ENCODE peak calls at places on chromosomes 7 and 10, in six cellular contexts. I is IMR-90, H is stomach, A is cardiac muscle cell, V is transverse colon, W is BE2C. F is an unnamed sample. For H3K36me3, the result is how much of the 10 kb centered on the place peaks cover.

GRCh38 chr7:25073451-25073850 is 51.6 kb downstream of the CYCS start:
- DNase-seq in A (peak), I (peak), W (no peak), H (no peak), V (no peak), F (no peak)

GRCh38 chr10:78215645-78216044 is 182.0 kb downstream of the RPS24 start:
- DNase-seq in W (no peak), V (peak), I (peak), A (peak), H (no peak), F (no peak)

GRCh38 chr7:126179916-126180315 is 1072.8 kb downstream of the GRM8 start:
- DNase-seq in H (no peak), W (no peak), A (no peak), I (no peak), V (no peak), F (no peak)

GRCh38 chr7:78792624-78793023 is 660.8 kb downstream of the MAGI2 start:
- DNase-seq in I (peak), W (no peak), H (no peak), A (no peak), V (no peak), F (no peak)

GRCh38 chr10:72328829-72329204 is 25.9 kb downstream of the DNAJB12 start:
- DNase-seq in V (no peak), H (no peak), W (no peak), A (no peak), I (no peak), F (no peak)

GRCh38 chr7:128963327-128963757 is 25.6 kb downstream of the IRF5 start:
- DNase-seq in A (no peak), H (no peak), I (peak), W (no peak), V (no peak), F (no peak)

GRCh38 chr10:12622016-12622415 is 272.7 kb downstream of the CAMK1D start:
- DNase-seq in H (no peak), A (no peak), W (no peak), V (no peak), I (no peak), F (no peak)

GRCh38 chr7:101066141-101066857 is 19.0 kb upstream of the TRIM56 start:
- DNase-seq in V (no peak), H (no peak), I (no peak), W (no peak), A (no peak), F (no peak)

GRCh38 chr7:137343483-137343841 is at the start of gene PTN:
- DNase-seq in A (peak), W (peak), H (no peak), I (peak), V (peak), F (no peak)

DNA sequence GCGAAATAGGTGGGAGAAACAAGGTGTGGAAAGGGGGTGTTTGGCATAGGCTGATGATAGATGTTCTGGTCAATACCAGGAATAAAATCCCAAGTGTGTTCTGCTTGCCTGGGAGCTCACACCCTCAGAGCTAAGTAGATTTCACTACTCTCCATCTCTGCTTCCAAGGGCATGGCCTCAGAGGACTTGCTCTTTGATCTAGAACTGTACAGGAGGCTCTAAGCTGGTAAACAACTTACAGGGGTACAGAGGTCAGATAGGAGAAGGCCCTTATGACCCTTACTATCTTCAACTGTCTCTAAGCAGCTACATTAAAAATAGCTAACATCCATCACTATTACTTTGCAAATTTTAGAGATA is 221.5 kb upstream of the KLF14 start:
- DNase-seq in H (no peak), I (no peak), V (no peak), W (no peak), A (no peak), F (no peak)
- H3K36me3 ChIP-seq in H (under half), I (under half), V (under half), W (under half), A (under half), F (under half)

DNA sequence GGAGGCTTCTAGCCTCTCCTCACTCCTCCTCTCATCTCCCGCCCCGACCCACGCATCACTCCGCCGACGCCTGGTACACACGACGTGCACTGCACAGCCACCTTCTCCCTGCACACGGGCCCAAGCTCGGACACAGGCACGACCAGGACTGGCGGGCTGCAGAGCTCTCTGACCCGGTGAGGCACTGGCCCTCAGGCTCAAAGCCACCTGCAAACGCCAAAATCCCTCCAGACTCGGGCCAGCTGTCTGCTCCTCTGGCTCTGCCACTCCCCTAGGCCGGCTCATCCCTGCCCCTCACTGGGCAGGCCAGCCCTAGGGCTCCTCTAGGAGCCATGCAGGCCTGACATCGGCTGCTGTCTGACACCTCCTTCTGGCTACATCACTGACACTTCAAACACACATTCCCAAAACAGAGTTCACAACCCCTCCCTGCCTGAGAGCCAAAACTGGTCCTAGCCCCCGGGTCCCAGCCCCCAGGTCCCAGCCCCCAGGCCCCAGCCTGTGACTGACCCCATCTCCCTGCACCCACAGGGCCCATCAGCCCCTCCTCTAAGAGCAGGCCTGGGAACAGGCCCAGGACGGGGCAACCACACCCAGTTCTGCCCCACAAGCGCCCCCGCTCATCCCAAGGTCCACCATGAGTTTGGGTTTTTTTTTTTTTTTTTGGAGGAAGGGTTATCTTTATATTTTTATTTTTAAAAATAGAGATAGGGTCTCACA is 35.1 kb downstream of the MAD1L1 start:
- DNase-seq in W (no peak), H (peak), V (no peak), I (no peak), A (no peak), F (no peak)
- H3K4me3 ChIP-seq in W (no peak), H (no peak), V (no peak), I (no peak), A (no peak), F (no peak)

DNA sequence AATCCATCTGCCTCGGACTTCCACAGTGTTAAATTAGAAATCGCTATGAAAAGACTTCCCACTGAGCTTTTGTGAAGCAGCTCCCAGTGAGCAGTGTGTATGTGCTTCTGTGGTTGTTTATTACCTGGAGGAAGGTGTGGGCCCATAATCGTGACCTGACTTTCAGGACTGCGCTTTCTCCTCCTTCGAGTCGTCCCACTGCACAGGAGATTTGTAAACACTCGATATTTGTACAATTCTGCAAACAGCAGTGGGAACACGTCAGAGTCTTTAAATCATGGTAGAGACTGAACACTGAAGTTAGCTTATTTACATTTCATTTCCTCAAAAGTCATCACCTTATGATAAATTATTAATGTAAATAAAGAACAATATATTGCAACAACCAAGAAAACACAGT is 171.4 kb downstream of the ITGA8 start:
- DNase-seq in V (no peak), W (no peak), A (no peak), H (no peak), I (no peak), F (no peak)
- H3K36me3 ChIP-seq in V (under half), W (under half), A (under half), H (under half), I (under half), F (under half)

GRCh38 chr7:6482743-6483119 is 35.0 kb upstream of the DAGLB start:
- DNase-seq in I (no peak), A (no peak), V (no peak), W (no peak), H (no peak), F (no peak)

GRCh38 chr7:6480323-6480660 is 32.5 kb upstream of the DAGLB start:
- DNase-seq in A (peak), V (no peak), W (no peak), H (no peak), I (no peak), F (no peak)

GRCh38 chr7:6479067-6479466 is 31.3 kb upstream of the DAGLB start:
- DNase-seq in H (no peak), I (no peak), A (no peak), W (no peak), V (no peak), F (no peak)

GRCh38 chr7:6481445-6481844 is 33.7 kb upstream of the DAGLB start:
- DNase-seq in A (no peak), I (no peak), V (no peak), W (no peak), H (no peak), F (no peak)

GRCh38 chr7:6482307-6482706 is 34.6 kb upstream of the DAGLB start:
- DNase-seq in H (no peak), I (no peak), W (no peak), A (no peak), V (peak), F (peak)
- H3K4me3 ChIP-seq in H (peak), I (peak), W (peak), A (peak), V (peak), F (no peak)

GRCh38 chr7:34057956-34058355 is 152.6 kb downstream of the BMPER start:
- DNase-seq in H (no peak), W (no peak), I (no peak), A (no peak), V (no peak), F (no peak)
- H3K36me3 ChIP-seq in H (under half), W (under half), I (under half), A (half or more), V (under half), F (under half)

GRCh38 chr7:5526190-5527037 is 102.8 kb upstream of the TNRC18 start:
- DNase-seq in W (peak), H (peak), V (peak), A (peak), I (peak), F (peak)
- H3K4me3 ChIP-seq in W (no peak), H (peak), V (peak), A (no peak), I (peak), F (peak)

DNA sequence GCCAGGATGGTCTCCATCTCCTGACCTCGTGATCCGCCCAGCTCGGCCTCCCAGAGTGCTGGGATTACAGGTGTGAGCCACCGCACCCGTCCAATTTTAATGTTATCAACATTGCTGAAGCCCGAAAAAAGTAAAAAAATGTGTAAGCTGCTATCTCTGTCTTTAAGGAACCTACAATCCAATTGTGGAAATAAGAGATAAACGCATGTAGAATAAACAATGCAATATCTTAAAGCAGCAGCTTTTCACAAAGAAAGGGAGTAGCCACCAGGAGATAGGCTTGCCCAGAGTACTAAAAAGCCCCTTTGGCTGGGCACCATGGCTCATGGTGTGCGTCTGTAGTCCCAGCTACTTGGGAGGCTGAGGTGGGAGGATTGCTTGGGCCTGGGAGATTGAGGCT is 282.9 kb upstream of the LYZL1 start:
- DNase-seq in I (no peak), A (no peak), V (no peak), H (no peak), W (no peak), F (no peak)
- H3K36me3 ChIP-seq in I (under half), A (under half), V (under half), H (under half), W (under half), F (under half)

GRCh38 chr7:123747620-123748141 is 1.1 kb downstream of the WASL start:
- DNase-seq in V (peak), H (peak), I (peak), W (peak), A (peak), F (peak)
- H3K4me3 ChIP-seq in V (peak), H (peak), I (peak), W (peak), A (peak), F (peak)

F was measured in small intestine.